ENCODE peak calls at places on chromosomes 11 and 22, in four cellular contexts. E is stimulated activated CD4-positive, alpha-beta T cell treated with anti-CD3 and anti-CD28 coated beads, Interleukin-15, amount 100 ng/mL, for 48 hours; V is putamen; A is CD4-positive, CD25-positive, alpha-beta regulatory T cell. T is an unnamed sample.

GRCh38 chr11:1400168-1401000 is 10.7 kb downstream of the BRSK2 start:
- DNase-seq in V (no peak), E (no peak), A (no peak), T (no peak)

GRCh38 chr11:62402226-62402625 is 16.6 kb upstream of the SCGB1A1 start:
- DNase-seq in V (no peak), E (peak), A (peak), T (no peak)

GRCh38 chr11:44036811-44037657 is 10.7 kb upstream of the ACCSL start:
- DNase-seq in E (peak), A (peak), V (peak), T (peak)

GRCh38 chr11:5369793-5370192 is 13.8 kb upstream of the OR51M1 start:
- DNase-seq in A (no peak), E (no peak), V (no peak), T (peak)

GRCh38 chr22:41146573-41146972 is 54.2 kb downstream of the EP300 start:
- DNase-seq in A (no peak), E (no peak), V (no peak), T (no peak)

GRCh38 chr11:36196476-36197099 is 92.6 kb downstream of the COMMD9 start:
- DNase-seq in A (no peak), E (no peak), V (no peak), T (no peak)

GRCh38 chr11:63491614-63492372 is 826 bp upstream of the PLAAT5 start:
- DNase-seq in A (peak), V (no peak), E (no peak), T (no peak)

GRCh38 chr22:45636668-45637067 is 35.0 kb upstream of the ATXN10 start:
- DNase-seq in A (no peak), V (no peak), E (no peak), T (no peak)

GRCh38 chr11:79007811-79008294 is 433.0 kb downstream of the TENM4 start:
- DNase-seq in A (no peak), V (no peak), E (no peak), T (no peak)

GRCh38 chr22:46108564-46109473 is 41.5 kb upstream of the PPARA start:
- DNase-seq in E (no peak), A (no peak), V (no peak), T (no peak)

GRCh38 chr22:44658371-44658953 is 43.5 kb upstream of the PRR5 start:
- DNase-seq in V (peak), A (no peak), E (no peak), T (no peak)

GRCh38 chr11:86477495-86478155 is 102.9 kb downstream of the CCDC81 start:
- DNase-seq in V (no peak), A (no peak), E (no peak), T (peak)